ENCODE peak calls at places on chromosomes 6 and 20, in ten cellular contexts. J is effector memory CD8-positive, alpha-beta T cell; C is foreskin keratinocyte; E is right lobe of liver; I is SK-N-SH treated with all-trans-retinoic acid at 6 μM for 48 hours; V is omental fat pad; S is gastroesophageal sphincter; U is stimulated activated effector memory CD8-positive, alpha-beta T cell treated with anti-CD3 and anti-CD28 coated beads, Interleukin-12 subunit alpha, Interleukin-12 subunit beta, amount 100 ng/mL, for 72 hours; A is activated naive CD8-positive, alpha-beta T cell treated with anti-CD3 and anti-CD28 coated beads, Interleukin-2, amount 50 U/mL, for 24 hours; N is CD8-positive, alpha-beta T cell. O is an unnamed sample.

GRCh38 chr6:166691199-166691598 is 64.1 kb upstream of the RPS6KA2 start:
- ATAC-seq in J (no peak), C (peak; percentile 95), E (no peak), I (peak; percentile 94), V (peak; percentile 87), S (peak; percentile 80), U (no peak), A (no peak), N (no peak), O (no peak)

GRCh38 chr6:33885121-33886057 is 81.6 kb upstream of the MLN start:
- ATAC-seq in J (no peak), C (peak; percentile 41), E (no peak), I (peak; percentile 65), V (peak; percentile 34), S (no peak), U (peak; percentile 47), A (no peak), N (no peak), O (peak; percentile 27)

GRCh38 chr6:90495216-90495817 is 91.6 kb downstream of the MAP3K7 start:
- ATAC-seq in J (no peak), C (no peak), E (no peak), I (no peak), V (no peak), S (no peak), U (no peak), A (no peak), N (no peak), O (no peak)

GRCh38 chr20:42082611-42083010 is 464.4 kb upstream of the CHD6 start:
- ATAC-seq in J (no peak), C (no peak), E (no peak), I (peak; percentile 37), V (no peak), S (peak; percentile 34), U (no peak), A (no peak), N (no peak), O (no peak)

GRCh38 chr6:89582669-89583325 is 55.8 kb downstream of the LYRM2 start:
- ATAC-seq in J (no peak), C (no peak), E (no peak), I (no peak), V (no peak), S (no peak), U (no peak), A (no peak), N (no peak), O (no peak)

GRCh38 chr6:28211840-28212509 is 13.1 kb upstream of the ZSCAN9 start:
- ATAC-seq in J (peak; percentile 44), C (no peak), E (no peak), I (peak; percentile 66), V (no peak), S (no peak), U (peak; percentile 14), A (no peak), N (no peak), O (no peak)

GRCh38 chr6:158869010-158869603 is 49.9 kb upstream of the EZR start:
- ATAC-seq in J (peak; percentile 56), C (peak; percentile 41), E (peak; percentile 48), I (no peak), V (no peak), S (peak; percentile 68), U (peak; percentile 67), A (peak; percentile 52), N (peak; percentile 53), O (peak; percentile 49)

GRCh38 chr6:142207265-142207877 is 60.3 kb downstream of the VTA1 start:
- ATAC-seq in J (peak; percentile 66), C (peak; percentile 77), E (peak; percentile 97), I (peak; percentile 84), V (no peak), S (no peak), U (no peak), A (no peak), N (peak; percentile 63), O (peak; percentile 47)

GRCh38 chr6:157236040-157236725 is 87.1 kb downstream of the TMEM242 start:
- ATAC-seq in J (peak; percentile 45), C (peak; percentile 16), E (peak; percentile 42), I (no peak), V (peak; percentile 30), S (peak; percentile 15), U (peak; percentile 63), A (peak; percentile 44), N (peak; percentile 39), O (peak; percentile 50)

GRCh38 chr6:75098709-75099108 is 107.1 kb downstream of the COL12A1 start:
- ATAC-seq in J (no peak), C (peak; percentile 71), E (peak; percentile 83), I (peak; percentile 98), V (peak; percentile 97), S (peak; percentile 94), U (no peak), A (no peak), N (no peak), O (no peak)

GRCh38 chr6:45724511-45724910 is 291.1 kb downstream of the CLIC5 start:
- ATAC-seq in J (no peak), C (peak; percentile 65), E (no peak), I (peak; percentile 80), V (no peak), S (no peak), U (no peak), A (no peak), N (no peak), O (no peak)

GRCh38 chr6:100346203-100346602 is 118.5 kb downstream of the SIM1 start:
- ATAC-seq in J (no peak), C (no peak), E (no peak), I (peak; percentile 46), V (no peak), S (no peak), U (no peak), A (no peak), N (no peak), O (no peak)

GRCh38 chr20:32397567-32398084 is 39.5 kb downstream of the ASXL1 start:
- ATAC-seq in J (no peak), C (no peak), E (no peak), I (no peak), V (no peak), S (no peak), U (no peak), A (peak; percentile 33), N (no peak), O (no peak)

GRCh38 chr6:30006170-30007131 is 54.6 kb upstream of the POLR1H start:
- ATAC-seq in J (peak; percentile 54), C (peak; percentile 19), E (peak; percentile 67), I (no peak), V (peak; percentile 84), S (peak; percentile 68), U (peak; percentile 64), A (peak; percentile 26), N (peak; percentile 46), O (peak; percentile 60)

GRCh38 chr6:13404115-13404891 is 76.0 kb upstream of the TBC1D7 start:
- ATAC-seq in J (no peak), C (peak; percentile 50), E (no peak), I (no peak), V (no peak), S (peak; percentile 19), U (no peak), A (no peak), N (no peak), O (no peak)

GRCh38 chr6:82248233-82248735 is 740 bp upstream of the IBTK start:
- ATAC-seq in J (no peak), C (peak; percentile 46), E (peak; percentile 66), I (peak; percentile 17), V (peak; percentile 45), S (peak; percentile 44), U (peak; percentile 86), A (peak; percentile 18), N (no peak), O (peak; percentile 73)

GRCh38 chr6:4973972-4974885 is 29.6 kb downstream of the RPP40 start:
- ATAC-seq in J (no peak), C (no peak), E (no peak), I (peak; percentile 95), V (peak; percentile 67), S (peak; percentile 77), U (no peak), A (no peak), N (no peak), O (no peak)

GRCh38 chr6:111464184-111464583 is 18.8 kb downstream of the REV3L start:
- ATAC-seq in J (no peak), C (no peak), E (no peak), I (peak; percentile 65), V (no peak), S (no peak), U (no peak), A (no peak), N (no peak), O (no peak)

GRCh38 chr6:50443144-50443543 is 270.2 kb upstream of the TFAP2D start:
- ATAC-seq in J (no peak), C (no peak), E (no peak), I (no peak), V (no peak), S (no peak), U (no peak), A (no peak), N (no peak), O (no peak)

GRCh38 chr6:140480852-140481251 is 1106.4 kb upstream of the CITED2 start:
- ATAC-seq in J (no peak), C (no peak), E (no peak), I (peak; percentile 59), V (no peak), S (peak; percentile 75), U (no peak), A (no peak), N (no peak), O (no peak)